ENCODE peak calls at places on chromosome 6, in eight cellular contexts. J is iris pigment epithelial cell; L is progenitor cell of endocrine pancreas; K is stimulated activated CD8-positive, alpha-beta memory T cell treated with anti-CD3 and anti-CD28 coated beads, Interleukin-2, amount 100 ng/mL, for 48 hours; O is fibroblast of gingiva; E is HFF-Myc; Y is endodermal cell; B is skeletal muscle cell. D is an unnamed sample.

GRCh38 chr6:44126320-44127149 is 717 bp downstream of the MRPL14 start:
- DNase-seq in J (peak; percentile 93), L (peak; percentile 30), K (peak; percentile 60), O (peak; percentile 67), E (no peak), Y (peak; percentile 84), B (peak; percentile 65), D (no peak)

GRCh38 chr6:148999921-149000589 is 253.2 kb downstream of the UST start:
- DNase-seq in J (peak; percentile 88), L (no peak), K (no peak), O (peak; percentile 78), E (peak; percentile 55), Y (no peak), B (peak; percentile 72), D (no peak)

GRCh38 chr6:22658183-22658582 is 88.8 kb downstream of the HDGFL1 start:
- DNase-seq in J (no peak), L (no peak), K (no peak), O (no peak), E (no peak), Y (no peak), B (no peak), D (no peak)

GRCh38 chr6:116531675-116532570 is 13.6 kb downstream of the TRAPPC3L start:
- DNase-seq in J (peak; percentile 78), L (peak; percentile 32), K (no peak), O (peak; percentile 56), E (no peak), Y (peak; percentile 90), B (no peak), D (no peak)

GRCh38 chr6:113982055-113982550 is 11.2 kb upstream of the HDAC2 start:
- DNase-seq in J (no peak), L (no peak), K (no peak), O (no peak), E (no peak), Y (no peak), B (no peak), D (no peak)

GRCh38 chr6:124999105-124999764 is 37.0 kb downstream of the RNF217 start:
- DNase-seq in J (no peak), L (no peak), K (no peak), O (no peak), E (no peak), Y (no peak), B (no peak), D (no peak)

GRCh38 chr6:35905841-35906498 is 14.9 kb downstream of the SRPK1 start:
- DNase-seq in J (peak; percentile 64), L (no peak), K (no peak), O (no peak), E (no peak), Y (no peak), B (no peak), D (no peak)

GRCh38 chr6:73713426-73714147 is 17.6 kb downstream of the CD109 start:
- DNase-seq in J (no peak), L (no peak), K (no peak), O (no peak), E (no peak), Y (no peak), B (no peak), D (no peak)

GRCh38 chr6:108114861-108115597 is 40.5 kb upstream of the OSTM1 start:
- DNase-seq in J (peak; percentile 83), L (peak; percentile 32), K (no peak), O (peak; percentile 50), E (no peak), Y (peak; percentile 90), B (peak; percentile 25), D (no peak)

GRCh38 chr6:117449549-117450439 is 24.1 kb upstream of the ROS1 start:
- DNase-seq in J (peak; percentile 83), L (peak; percentile 29), K (peak; percentile 17), O (peak; percentile 65), E (peak; percentile 66), Y (peak; percentile 85), B (peak; percentile 60), D (no peak)

GRCh38 chr6:169963581-169964297 is 212.3 kb downstream of the ERMARD start:
- DNase-seq in J (no peak), L (no peak), K (no peak), O (no peak), E (no peak), Y (peak; percentile 29), B (no peak), D (no peak)

GRCh38 chr6:160069050-160069454 is 52.6 kb upstream of the SLC22A1 start:
- DNase-seq in J (no peak), L (no peak), K (no peak), O (no peak), E (no peak), Y (no peak), B (no peak), D (no peak)

GRCh38 chr6:99741092-99741491 is 134.5 kb downstream of the PRDM13 start:
- DNase-seq in J (no peak), L (no peak), K (no peak), O (no peak), E (no peak), Y (no peak), B (no peak), D (no peak)

GRCh38 chr6:129709451-129709908 is 497 bp downstream of the ARHGAP18 start:
- DNase-seq in J (peak; percentile 73), L (no peak), K (no peak), O (peak; percentile 92), E (no peak), Y (no peak), B (peak; percentile 37), D (no peak)

GRCh38 chr6:142329486-142330113 is 27.8 kb downstream of the ADGRG6 start:
- DNase-seq in J (no peak), L (no peak), K (no peak), O (no peak), E (no peak), Y (no peak), B (no peak), D (no peak)

GRCh38 chr6:128803911-128804310 is 79.0 kb upstream of the LAMA2 start:
- DNase-seq in J (peak; percentile 88), L (no peak), K (no peak), O (peak; percentile 1), E (peak; percentile 32), Y (no peak), B (peak; percentile 31), D (no peak)

GRCh38 chr6:119256978-119257462 is 92.5 kb downstream of the MAN1A1 start:
- DNase-seq in J (no peak), L (no peak), K (no peak), O (no peak), E (no peak), Y (no peak), B (no peak), D (no peak)

GRCh38 chr6:71333700-71334099 is 45.1 kb downstream of the OGFRL1 start:
- DNase-seq in J (peak; percentile 88), L (no peak), K (no peak), O (peak; percentile 88), E (peak; percentile 39), Y (no peak), B (peak; percentile 80), D (peak; percentile 50)

GRCh38 chr6:137413482-137413881 is 80.7 kb downstream of the OLIG3 start:
- DNase-seq in J (no peak), L (no peak), K (no peak), O (no peak), E (no peak), Y (no peak), B (no peak), D (no peak)

GRCh38 chr6:22113046-22113766 is 183.6 kb downstream of the PRL start:
- DNase-seq in J (peak; percentile 100), L (no peak), K (no peak), O (peak; percentile 96), E (peak; percentile 52), Y (no peak), B (peak; percentile 97), D (no peak)

GRCh38 chr6:17446713-17447112 is 53.3 kb downstream of the CAP2 start:
- DNase-seq in J (no peak), L (no peak), K (no peak), O (no peak), E (no peak), Y (peak; percentile 51), B (no peak), D (no peak)

GRCh38 chr6:63245908-63246307 is 34.6 kb downstream of the FKBP1C start:
- DNase-seq in J (no peak), L (no peak), K (no peak), O (no peak), E (no peak), Y (peak; percentile 63), B (no peak), D (no peak)

GRCh38 chr6:79510707-79511106 is 26.5 kb downstream of the LCA5 start:
- DNase-seq in J (no peak), L (no peak), K (no peak), O (no peak), E (no peak), Y (no peak), B (no peak), D (no peak)

GRCh38 chr6:44381739-44382138 is 5.8 kb upstream of the CDC5L start:
- DNase-seq in J (peak; percentile 40), L (no peak), K (no peak), O (peak; percentile 64), E (no peak), Y (no peak), B (no peak), D (no peak)

GRCh38 chr6:168823397-168824020 is 382.5 kb downstream of the SMOC2 start:
- DNase-seq in J (no peak), L (no peak), K (no peak), O (no peak), E (no peak), Y (peak; percentile 63), B (no peak), D (no peak)

GRCh38 chr6:133827766-133828165 is 61.1 kb upstream of the TCF21 start:
- DNase-seq in J (no peak), L (no peak), K (no peak), O (no peak), E (no peak), Y (no peak), B (no peak), D (no peak)

GRCh38 chr6:33904050-33904827 is 100.4 kb upstream of the MLN start:
- DNase-seq in J (no peak), L (no peak), K (peak; percentile 39), O (no peak), E (no peak), Y (no peak), B (no peak), D (no peak)

GRCh38 chr6:84242265-84242664 is 14.8 kb upstream of the CEP162 start:
- DNase-seq in J (no peak), L (no peak), K (no peak), O (no peak), E (no peak), Y (no peak), B (no peak), D (no peak)

GRCh38 chr6:108941867-108942266 is 93.6 kb downstream of the ARMC2 start:
- DNase-seq in J (no peak), L (no peak), K (no peak), O (no peak), E (no peak), Y (no peak), B (no peak), D (no peak)

GRCh38 chr6:51989789-51990188 is 97.6 kb downstream of the PKHD1 start:
- DNase-seq in J (no peak), L (no peak), K (no peak), O (no peak), E (no peak), Y (no peak), B (no peak), D (no peak)

GRCh38 chr6:96909826-96910225 is 12.1 kb upstream of the NDUFAF4 start:
- DNase-seq in J (no peak), L (no peak), K (no peak), O (no peak), E (no peak), Y (no peak), B (no peak), D (no peak)

GRCh38 chr6:63640062-63640461 is 4.5 kb downstream of the PHF3 start:
- DNase-seq in J (peak; percentile 84), L (no peak), K (no peak), O (peak; percentile 54), E (no peak), Y (no peak), B (peak; percentile 28), D (no peak)

GRCh38 chr6:169253745-169254238 is at the start of gene THBS2:
- DNase-seq in J (peak; percentile 97), L (no peak), K (no peak), O (peak; percentile 93), E (peak; percentile 78), Y (peak; percentile 65), B (peak; percentile 55), D (peak; percentile 84)

GRCh38 chr6:79421001-79421411 is 116.2 kb downstream of the LCA5 start:
- DNase-seq in J (peak; percentile 93), L (no peak), K (no peak), O (peak; percentile 77), E (no peak), Y (no peak), B (peak; percentile 38), D (no peak)

D was measured in keratinocyte.